ENCODE peak calls at places on chromosome 10, in four cellular contexts. R is H1, M is GM12878, O is HepG2. U is an unnamed sample.
A peak's percentile ranks its signal among the peaks of the same experiment; 100 is the strongest.

GRCh38 chr10:2122431-2123124 is 385.3 kb upstream of the ADARB2 start:
- DNase-seq in R (no peak), O (no peak), M (no peak), U (no peak)

GRCh38 chr10:47047577-47048532 is 136.6 kb downstream of the PTPN20 start:
- DNase-seq in M (no peak), O (peak; percentile 41), R (peak; percentile 90), U (peak; percentile 88)

GRCh38 chr10:101389986-101390531 is 36.1 kb downstream of the BTRC start:
- DNase-seq in O (no peak), M (no peak), R (no peak), U (no peak)

GRCh38 chr10:100968839-100969174 is 497 bp upstream of the SEMA4G start:
- DNase-seq in R (no peak), M (no peak), O (no peak), U (no peak)

GRCh38 chr10:128710795-128711183 is 584.6 kb upstream of the MKI67 start:
- DNase-seq in M (no peak), O (no peak), R (no peak), U (no peak)

GRCh38 chr10:29736325-29737208 is 101.8 kb upstream of the SVIL start:
- DNase-seq in O (no peak), M (no peak), R (peak; percentile 74), U (no peak)

GRCh38 chr10:16477757-16478156 is 40.9 kb downstream of the PTER start:
- DNase-seq in R (no peak), O (no peak), M (peak; percentile 5), U (no peak)

GRCh38 chr10:119140603-119141245 is 24.8 kb downstream of the SFXN4 start:
- DNase-seq in R (no peak), O (no peak), M (no peak), U (no peak)

GRCh38 chr10:124886195-124886594 is 55.7 kb upstream of the ZRANB1 start:
- DNase-seq in R (no peak), M (no peak), O (no peak), U (no peak)

GRCh38 chr10:26391701-26392695 is 46.1 kb upstream of the APBB1IP start:
- DNase-seq in O (no peak), M (no peak), R (peak; percentile 59), U (no peak)

GRCh38 chr10:28984431-28984830 is 304.4 kb upstream of the LYZL1 start:
- DNase-seq in O (peak; percentile 33), R (no peak), M (no peak), U (peak; percentile 67)

GRCh38 chr10:13989616-13990015 is 341.1 kb downstream of the FRMD4A start:
- DNase-seq in O (no peak), M (no peak), R (no peak), U (no peak)

GRCh38 chr10:33291053-33291592 is 43.3 kb downstream of the NRP1 start:
- DNase-seq in R (no peak), M (no peak), O (peak; percentile 43), U (no peak)

GRCh38 chr10:8444630-8445029 is 390.1 kb downstream of the GATA3 start:
- DNase-seq in R (peak; percentile 51), O (no peak), M (no peak), U (peak; percentile 3)

GRCh38 chr10:129707406-129708388 is 240.7 kb downstream of the MGMT start:
- DNase-seq in M (no peak), R (no peak), O (no peak), U (no peak)

DNA sequence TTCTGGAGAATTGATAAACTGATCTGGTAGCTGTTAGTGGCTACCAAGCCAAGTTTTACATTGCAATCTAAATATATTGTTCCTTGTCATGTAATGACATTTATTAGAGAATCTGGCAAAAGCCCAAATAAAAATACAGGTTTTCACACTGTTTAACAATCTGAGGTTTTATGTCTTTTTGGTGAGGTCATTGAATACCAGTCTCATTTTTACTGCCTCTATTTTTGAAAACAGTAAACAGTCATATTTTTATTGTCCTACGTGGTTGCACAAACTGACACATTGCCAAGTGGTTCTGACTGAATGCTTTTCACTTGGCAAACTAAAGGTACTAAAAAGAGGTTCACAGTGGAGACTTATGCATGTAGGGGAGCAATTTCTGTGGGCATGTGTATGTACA is 157.5 kb downstream of the PRKG1 start:
- DNase-seq in O (no peak), M (no peak), R (no peak), U (no peak)
- TF ChIP-seq HDAC6 in O (no peak), M (no peak), R (no peak), U (no peak)

GRCh38 chr10:79448732-79449049 is 3.3 kb upstream of the ZCCHC24 start:
- DNase-seq in R (no peak), O (no peak), M (no peak), U (no peak)

GRCh38 chr10:79445708-79446450 is 455 bp upstream of the ZCCHC24 start:
- DNase-seq in R (peak; percentile 94), O (peak; percentile 96), M (peak; percentile 82), U (peak; percentile 99)

GRCh38 chr10:79446451-79447020 is 1.1 kb upstream of the ZCCHC24 start:
- DNase-seq in R (peak; percentile 74), M (no peak), O (no peak), U (peak; percentile 88)

GRCh38 chr10:79449181-79450146 is 4.0 kb upstream of the ZCCHC24 start:
- DNase-seq in O (no peak), M (no peak), R (no peak), U (no peak)

DNA sequence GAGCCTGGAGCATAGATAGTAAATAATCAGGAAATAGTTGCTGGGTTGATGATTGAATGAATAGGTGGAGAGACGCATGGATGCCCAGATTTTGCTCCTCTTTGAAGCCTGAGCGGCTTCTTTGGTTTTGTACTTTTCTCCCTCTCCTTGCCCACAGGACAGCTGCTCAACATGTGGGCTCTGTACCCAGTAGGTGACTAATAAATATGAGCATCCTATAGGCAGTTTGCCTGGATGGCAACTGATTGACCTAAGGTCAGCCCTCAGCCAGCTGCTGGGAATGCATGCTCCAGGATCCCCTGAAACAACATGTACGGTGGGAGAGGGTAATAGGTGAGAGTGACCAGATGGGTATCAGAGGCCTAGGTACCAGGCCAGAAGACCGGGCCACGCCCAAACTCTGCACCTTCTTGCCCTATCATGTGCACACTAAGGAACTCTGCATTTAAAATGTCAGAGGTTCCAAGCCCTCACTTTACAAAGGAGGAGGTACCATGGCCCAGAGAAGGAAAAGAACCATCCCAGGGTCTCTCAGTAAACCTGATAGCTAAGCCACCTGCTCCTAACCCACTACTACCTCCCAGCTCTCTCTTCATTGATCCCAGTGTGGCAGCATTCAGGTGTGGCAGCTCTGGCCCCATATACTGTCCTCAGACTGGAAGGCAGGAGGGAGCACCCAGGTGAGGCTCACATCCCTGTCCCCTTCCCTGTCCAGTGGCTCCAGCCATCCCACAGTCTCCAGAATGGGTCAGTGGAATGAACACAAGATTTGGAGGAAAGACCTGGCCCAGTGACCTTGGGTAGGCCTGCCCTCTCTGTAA is 2.7 kb upstream of the ZCCHC24 start:
- DNase-seq in O (no peak), R (no peak), M (no peak), U (no peak)
- TF ChIP-seq HDAC6 in O (no peak), R (no peak), M (no peak), U (no peak)

GRCh38 chr10:74176380-74177139 is 25.5 kb downstream of the ADK start:
- DNase-seq in R (peak; percentile 94), M (peak; percentile 84), O (peak; percentile 92), U (peak; percentile 97)

GRCh38 chr10:74178042-74178791 is 27.2 kb downstream of the ADK start:
- DNase-seq in O (no peak), M (no peak), R (no peak), U (peak; percentile 36)

GRCh38 chr10:74179124-74179710 is 28.2 kb downstream of the ADK start:
- DNase-seq in R (no peak), M (no peak), O (no peak), U (no peak)

GRCh38 chr10:74175510-74176379 is 24.7 kb downstream of the ADK start:
- DNase-seq in O (no peak), R (no peak), M (no peak), U (no peak)

GRCh38 chr10:74177140-74177677 is 26.2 kb downstream of the ADK start:
- DNase-seq in M (no peak), O (peak; percentile 81), R (no peak), U (peak; percentile 57)
- TF ChIP-seq HDAC6 in M (no peak), O (no peak), R (no peak), U (no peak)

GRCh38 chr10:62180677-62181076 is 88.0 kb downstream of the RTKN2 start:
- DNase-seq in O (no peak), M (no peak), R (no peak), U (no peak)
- TF ChIP-seq HDAC6 in O (no peak), M (no peak), R (no peak), U (no peak)